ENCODE peak calls at places on chromosome 1, in five cellular contexts. H, U, Z, M and L are unnamed samples.

GRCh38 chr1:32813941-32814739 is 3.0 kb downstream of the YARS1 start:
- DNase-seq in U (no peak), M (no peak), H (peak), Z (no peak), L (no peak)

GRCh38 chr1:28775121-28775942 is 36.6 kb upstream of the OPRD1 start:
- DNase-seq in M (peak), H (peak), Z (peak), U (peak), L (no peak)

GRCh38 chr1:28027238-28027637 is 61.2 kb downstream of the EYA3 start:
- DNase-seq in H (no peak), U (no peak), Z (no peak), M (no peak), L (no peak)

GRCh38 chr1:211601159-211601558 is 22.2 kb upstream of the SLC30A1 start:
- DNase-seq in Z (no peak), H (no peak), M (no peak), U (no peak), L (no peak)

GRCh38 chr1:20371411-20371810 is 80.7 kb downstream of the VWA5B1 start:
- DNase-seq in U (peak), M (peak), H (no peak), Z (no peak), L (no peak)

GRCh38 chr1:31633117-31633516 is 11.6 kb downstream of the PEF1 start:
- DNase-seq in U (no peak), Z (no peak), H (peak), M (no peak), L (no peak)

GRCh38 chr1:241770115-241770514 is 77.9 kb upstream of the EXO1 start:
- DNase-seq in Z (no peak), U (no peak), M (no peak), H (no peak), L (no peak)

GRCh38 chr1:179813626-179814351 is 63.8 kb downstream of the TOR1AIP2 start:
- DNase-seq in H (no peak), U (no peak), Z (no peak), M (peak), L (no peak)

GRCh38 chr1:205424881-205425635 is 3.2 kb upstream of the LEMD1 start:
- DNase-seq in H (no peak), U (no peak), Z (no peak), M (no peak), L (no peak)

GRCh38 chr1:3857791-3858129 is 484 bp downstream of the DFFB start:
- DNase-seq in Z (no peak), H (no peak), M (no peak), U (no peak), L (no peak)

GRCh38 chr1:196655037-196655436 is 3.2 kb downstream of the CFH start:
- DNase-seq in U (no peak), H (no peak), M (no peak), Z (no peak), L (no peak)
- H3K4me3 ChIP-seq in U (no peak), H (no peak), M (no peak), Z (no peak), L (no peak)

GRCh38 chr1:14947421-14947820 is 206.1 kb upstream of the TMEM51 start:
- DNase-seq in H (no peak), Z (no peak), U (peak), M (no peak), L (no peak)
- H3K4me3 ChIP-seq in H (no peak), Z (no peak), U (peak), M (no peak), L (no peak)

GRCh38 chr1:89999208-89999607 is 4.3 kb downstream of the ZNF326 start:
- DNase-seq in H (no peak), U (no peak), Z (no peak), M (no peak), L (no peak)

GRCh38 chr1:89998306-89998705 is 3.4 kb downstream of the ZNF326 start:
- DNase-seq in M (no peak), H (no peak), Z (no peak), U (no peak), L (no peak)

GRCh38 chr1:89996415-89997110 is 1.7 kb downstream of the ZNF326 start:
- DNase-seq in U (peak), H (no peak), Z (no peak), M (no peak), L (no peak)

GRCh38 chr1:89999628-90000027 is 4.7 kb downstream of the ZNF326 start:
- DNase-seq in Z (no peak), M (no peak), U (no peak), H (no peak), L (no peak)

DNA sequence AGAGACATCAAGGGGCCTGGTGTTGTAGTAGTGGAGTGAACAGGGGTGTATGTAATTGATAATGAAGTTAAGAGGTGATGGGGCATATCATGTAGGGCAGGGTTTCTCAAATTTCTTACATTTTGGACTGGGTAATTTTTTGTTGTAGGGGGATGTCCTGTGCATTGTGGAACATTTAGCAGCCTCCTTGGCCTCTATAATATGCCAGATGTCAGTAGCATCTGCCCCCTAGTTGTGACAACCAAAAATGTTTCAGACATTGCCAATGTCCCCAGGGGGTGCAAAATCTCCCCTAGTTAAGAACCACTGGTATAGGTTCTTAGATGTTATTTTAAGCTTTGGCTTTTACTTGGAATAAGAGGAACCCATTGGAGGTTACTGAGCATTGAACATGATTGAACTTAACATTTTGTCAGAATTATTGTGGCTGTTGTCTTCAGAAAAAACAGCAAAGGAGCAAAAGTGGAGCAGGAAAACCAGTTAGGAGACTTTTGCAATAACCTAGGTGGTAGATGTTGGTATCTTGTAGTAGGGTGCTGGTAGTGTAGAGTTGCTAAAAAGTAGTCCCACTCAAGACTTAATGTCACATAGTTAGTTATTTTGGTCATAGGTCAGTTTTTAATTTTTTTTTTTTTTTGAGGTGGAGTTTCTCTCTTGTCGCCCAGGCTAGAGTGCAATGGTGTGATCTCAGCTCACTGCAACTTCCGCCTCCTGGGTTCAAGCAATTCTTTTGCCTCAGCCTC is 6.2 kb downstream of the ZNF326 start:
- DNase-seq in Z (no peak), U (no peak), M (no peak), H (no peak), L (no peak)
- H3K4me3 ChIP-seq in Z (no peak), U (no peak), M (no peak), H (no peak), L (no peak)

DNA sequence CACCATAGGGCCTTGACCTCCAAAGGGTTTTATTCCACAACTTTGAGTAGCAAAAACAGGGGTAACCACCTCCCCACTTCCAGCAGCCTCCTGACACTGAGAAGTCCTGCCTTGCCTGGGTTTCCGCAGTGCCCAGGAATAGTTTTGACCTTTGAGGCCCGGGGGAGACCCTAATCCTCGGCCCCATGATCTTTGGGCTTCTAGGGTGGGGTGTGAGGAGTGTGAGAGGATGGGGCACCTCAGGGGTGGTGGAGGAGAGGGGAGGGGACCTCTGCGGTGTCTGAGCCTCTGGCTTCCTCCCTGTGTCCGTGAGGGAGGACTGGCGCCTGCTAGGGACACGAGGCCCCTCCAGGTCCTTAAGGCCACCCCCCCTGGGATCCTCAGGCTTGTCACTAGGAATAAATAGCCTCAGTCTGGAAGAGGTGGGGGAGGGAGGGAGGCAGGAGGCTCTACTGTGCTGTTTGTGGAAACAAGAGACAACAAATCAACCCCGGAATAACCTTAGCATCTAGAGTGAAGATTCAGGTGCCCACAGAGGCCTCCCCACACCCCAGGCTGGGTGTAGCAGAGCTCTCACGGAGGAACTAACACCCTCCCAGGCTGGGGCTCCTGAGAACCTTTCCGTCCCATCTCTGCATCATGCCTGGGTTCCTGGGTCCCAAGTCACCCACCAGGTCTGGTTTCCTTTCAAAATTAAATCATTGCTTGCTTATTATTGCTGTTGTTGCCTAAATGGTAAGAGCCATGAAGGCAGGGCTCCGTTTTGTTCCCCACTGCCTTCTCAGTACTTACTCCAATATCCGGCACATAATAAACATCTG is 904 bp upstream of the FHL3 start:
- DNase-seq in Z (no peak), U (no peak), M (peak), H (no peak), L (no peak)
- H3K4me3 ChIP-seq in Z (no peak), U (no peak), M (no peak), H (peak), L (peak)

GRCh38 chr1:164470996-164471395 is 88.0 kb upstream of the PBX1 start:
- DNase-seq in H (peak), M (no peak), U (no peak), Z (no peak), L (no peak)
- H3K4me3 ChIP-seq in H (no peak), M (no peak), U (no peak), Z (no peak), L (no peak)

GRCh38 chr1:204327359-204327758 is 32.4 kb downstream of the PLEKHA6 start:
- DNase-seq in H (no peak), M (no peak), Z (no peak), U (no peak), L (no peak)

GRCh38 chr1:204331847-204332487 is 27.8 kb downstream of the PLEKHA6 start:
- DNase-seq in Z (no peak), M (no peak), U (no peak), H (no peak), L (no peak)

GRCh38 chr1:204335085-204335484 is 24.6 kb downstream of the PLEKHA6 start:
- DNase-seq in M (no peak), H (no peak), U (peak), Z (no peak), L (no peak)

GRCh38 chr1:204334455-204334854 is 25.3 kb downstream of the PLEKHA6 start:
- DNase-seq in H (no peak), M (no peak), Z (no peak), U (no peak), L (no peak)

DNA sequence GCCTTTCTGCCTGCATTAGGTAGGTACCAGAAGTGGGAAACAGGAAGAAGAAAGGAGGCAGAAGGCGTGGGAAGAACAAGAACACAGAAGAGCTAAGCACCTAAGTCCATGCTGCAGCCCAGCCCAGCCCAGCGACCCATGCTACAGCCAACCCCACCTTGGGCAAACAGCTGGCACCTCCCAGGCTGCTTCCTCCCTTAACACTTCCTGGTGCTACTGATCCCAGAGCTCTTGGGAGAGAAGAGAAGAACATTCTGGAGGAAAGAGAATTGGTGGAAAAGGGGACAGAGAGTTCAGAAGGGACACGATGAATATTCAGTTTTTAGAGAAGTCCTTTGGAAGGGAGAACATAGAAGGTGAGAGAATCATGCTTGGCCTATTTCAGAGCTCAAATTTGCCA is 28.5 kb downstream of the PLEKHA6 start:
- DNase-seq in U (no peak), Z (no peak), M (no peak), H (no peak), L (no peak)
- H3K4me3 ChIP-seq in U (no peak), Z (no peak), M (no peak), H (no peak), L (no peak)

DNA sequence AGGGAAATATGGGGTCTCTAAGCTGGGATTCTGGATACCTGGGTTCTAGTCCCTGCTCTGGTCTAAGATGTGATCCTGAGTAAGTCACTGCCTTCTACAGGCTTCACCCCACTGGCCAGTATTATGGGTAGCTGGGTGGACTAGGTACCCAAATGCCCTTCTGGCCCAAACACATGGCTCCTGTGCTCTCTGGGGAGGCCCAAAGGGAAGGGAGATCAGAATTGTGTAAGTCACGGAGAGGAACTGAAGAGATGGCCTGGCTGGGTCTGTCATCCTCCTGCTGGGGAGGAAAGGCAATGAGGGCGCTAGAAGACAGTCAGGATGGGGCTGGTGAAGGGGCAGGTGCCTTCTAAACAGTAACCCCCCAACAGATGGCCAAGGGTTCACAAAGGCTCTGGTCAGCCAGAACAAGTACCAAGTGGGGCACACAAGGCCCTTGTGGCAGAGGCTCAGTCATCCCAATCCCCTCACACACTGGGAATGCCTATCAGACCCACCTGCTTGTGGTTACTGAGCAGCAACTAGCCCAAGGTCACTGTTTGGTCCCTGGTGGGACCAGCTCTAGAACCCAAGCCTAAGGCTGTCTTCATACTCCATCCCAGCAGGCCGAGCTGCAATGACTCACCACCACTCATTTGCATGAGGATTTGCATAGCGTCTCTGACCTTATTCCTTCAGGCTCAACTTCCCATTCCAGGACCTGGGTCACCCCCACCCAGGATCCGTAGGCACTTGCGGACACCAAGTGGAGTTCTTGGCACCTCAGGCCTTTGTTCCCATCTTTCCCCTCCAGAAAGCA is 9.2 kb downstream of the MEF2D start:
- DNase-seq in U (no peak), H (no peak), Z (no peak), M (no peak), L (no peak)
- H3K4me3 ChIP-seq in U (no peak), H (no peak), Z (peak), M (no peak), L (no peak)

GRCh38 chr1:156117414-156118174 is 3.1 kb downstream of the LMNA start:
- DNase-seq in M (no peak), Z (no peak), U (no peak), H (no peak), L (no peak)
- H3K4me3 ChIP-seq in M (peak), Z (no peak), U (peak), H (peak), L (no peak)

GRCh38 chr1:15758537-15758936 is at the start of gene FBLIM1:
- DNase-seq in Z (no peak), H (no peak), M (no peak), U (no peak), L (no peak)
- H3K4me3 ChIP-seq in Z (no peak), H (peak), M (peak), U (peak), L (no peak)